ENCODE peak calls at places on chromosomes 16 and 17, in four cellular contexts. One of them, this sample, is unnamed. For H3K36me3 and H3K9me3, the result is how much of the 10 kb centered on the place peaks cover.

GRCh38 chr16:694187-694862 is 4.1 kb upstream of the WDR24 start:
- DNase-seq in left ventricle myocardium inferior: no peak
- DNase-seq in tibial nerve: no peak
- DNase-seq in adrenal gland: no peak
- DNase-seq in this sample: no peak

GRCh38 chr17:82121660-82122629 is 23.9 kb upstream of the FASN start:
- DNase-seq in left ventricle myocardium inferior: no peak
- DNase-seq in tibial nerve: no peak
- DNase-seq in adrenal gland: no peak
- DNase-seq in this sample: peak

GRCh38 chr16:23863511-23864422 is 28.0 kb downstream of the PRKCB start:
- DNase-seq in left ventricle myocardium inferior: no peak
- DNase-seq in tibial nerve: no peak
- DNase-seq in adrenal gland: no peak
- DNase-seq in this sample: peak

GRCh38 chr17:16273929-16274339 is 56.9 kb downstream of the PIGL start:
- DNase-seq in left ventricle myocardium inferior: no peak
- DNase-seq in tibial nerve: no peak
- DNase-seq in adrenal gland: no peak
- DNase-seq in this sample: no peak

GRCh38 chr16:87248704-87249103 is 68.5 kb downstream of the C16orf95 start:
- DNase-seq in left ventricle myocardium inferior: no peak
- DNase-seq in tibial nerve: no peak
- DNase-seq in adrenal gland: no peak
- DNase-seq in this sample: no peak

GRCh38 chr16:75252946-75253911 is 1.8 kb upstream of the BCAR1 start:
- DNase-seq in left ventricle myocardium inferior: no peak
- DNase-seq in tibial nerve: no peak
- DNase-seq in adrenal gland: peak
- DNase-seq in this sample: no peak

GRCh38 chr17:44968225-44969143 is at the start of gene C1QL1:
- DNase-seq in left ventricle myocardium inferior: peak
- DNase-seq in tibial nerve: peak
- DNase-seq in adrenal gland: peak
- DNase-seq in this sample: peak

GRCh38 chr16:83742076-83742475 is 65.7 kb upstream of the HSBP1 start:
- DNase-seq in left ventricle myocardium inferior: no peak
- DNase-seq in tibial nerve: no peak
- DNase-seq in adrenal gland: no peak
- DNase-seq in this sample: no peak

GRCh38 chr17:73647331-73647730 is 3.1 kb upstream of the SDK2 start:
- DNase-seq in left ventricle myocardium inferior: no peak
- DNase-seq in tibial nerve: no peak
- DNase-seq in adrenal gland: no peak
- DNase-seq in this sample: no peak

GRCh38 chr17:7850118-7850504 is 4.8 kb upstream of the TMEM88 start:
- DNase-seq in left ventricle myocardium inferior: no peak
- DNase-seq in tibial nerve: no peak
- DNase-seq in adrenal gland: peak
- DNase-seq in this sample: no peak
- H3K36me3 ChIP-seq in left ventricle myocardium inferior: half or more
- H3K36me3 ChIP-seq in tibial nerve: under half
- H3K36me3 ChIP-seq in adrenal gland: half or more
- H3K36me3 ChIP-seq in this sample: under half

DNA sequence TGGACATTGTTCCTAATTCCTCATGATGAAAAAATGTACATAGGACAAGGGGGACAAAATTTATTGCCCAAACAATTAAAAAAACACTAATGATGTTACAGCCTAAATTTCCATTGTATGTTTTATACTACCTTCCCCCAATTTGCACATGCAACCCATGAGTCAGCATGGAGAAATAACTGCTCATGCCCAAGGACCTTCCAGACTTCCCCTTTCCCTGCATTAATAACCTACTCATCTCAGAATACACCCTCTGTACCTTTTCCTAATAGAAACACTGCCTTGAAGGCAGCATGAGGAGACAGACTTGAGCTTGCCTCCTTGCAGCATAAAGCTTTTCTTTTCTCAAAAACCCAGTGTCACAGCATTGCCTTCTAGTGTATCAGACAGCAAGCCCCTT is 2402.8 kb downstream of the TP53TG3F start:
- DNase-seq in left ventricle myocardium inferior: no peak
- DNase-seq in tibial nerve: no peak
- DNase-seq in adrenal gland: no peak
- DNase-seq in this sample: no peak
- H3K9me3 ChIP-seq in left ventricle myocardium inferior: under half
- H3K9me3 ChIP-seq in tibial nerve: under half
- H3K9me3 ChIP-seq in adrenal gland: under half
- H3K9me3 ChIP-seq in this sample: under half

GRCh38 chr17:17783121-17783824 is 53.5 kb downstream of the SREBF1 start:
- DNase-seq in left ventricle myocardium inferior: peak
- DNase-seq in tibial nerve: peak
- DNase-seq in adrenal gland: peak
- DNase-seq in this sample: no peak
- TF ChIP-seq CTCF in left ventricle myocardium inferior: peak
- TF ChIP-seq CTCF in tibial nerve: no peak
- TF ChIP-seq CTCF in adrenal gland: no peak
- TF ChIP-seq CTCF in this sample: no peak

GRCh38 chr16:50303605-50304466 is 37.5 kb downstream of the ADCY7 start:
- DNase-seq in left ventricle myocardium inferior: no peak
- DNase-seq in tibial nerve: no peak
- DNase-seq in adrenal gland: no peak
- DNase-seq in this sample: no peak
- H3K36me3 ChIP-seq in left ventricle myocardium inferior: under half
- H3K36me3 ChIP-seq in tibial nerve: under half
- H3K36me3 ChIP-seq in adrenal gland: under half
- H3K36me3 ChIP-seq in this sample: under half

GRCh38 chr17:42253601-42254000 is 22.6 kb downstream of the STAT5B start:
- DNase-seq in left ventricle myocardium inferior: no peak
- DNase-seq in tibial nerve: no peak
- DNase-seq in adrenal gland: peak
- DNase-seq in this sample: no peak

GRCh38 chr17:42252528-42253172 is 23.5 kb downstream of the STAT5B start:
- DNase-seq in left ventricle myocardium inferior: no peak
- DNase-seq in tibial nerve: no peak
- DNase-seq in adrenal gland: no peak
- DNase-seq in this sample: no peak

GRCh38 chr17:42253173-42253545 is 23.0 kb downstream of the STAT5B start:
- DNase-seq in left ventricle myocardium inferior: no peak
- DNase-seq in tibial nerve: no peak
- DNase-seq in adrenal gland: no peak
- DNase-seq in this sample: no peak

GRCh38 chr17:42251115-42251514 is 25.1 kb downstream of the STAT5B start:
- DNase-seq in left ventricle myocardium inferior: no peak
- DNase-seq in tibial nerve: no peak
- DNase-seq in adrenal gland: no peak
- DNase-seq in this sample: no peak

GRCh38 chr17:42255425-42255810 is 20.8 kb downstream of the STAT5B start:
- DNase-seq in left ventricle myocardium inferior: no peak
- DNase-seq in tibial nerve: no peak
- DNase-seq in adrenal gland: no peak
- DNase-seq in this sample: no peak
- H3K9me3 ChIP-seq in left ventricle myocardium inferior: under half
- H3K9me3 ChIP-seq in tibial nerve: under half
- H3K9me3 ChIP-seq in adrenal gland: under half
- H3K9me3 ChIP-seq in this sample: under half

GRCh38 chr17:57138956-57139576 is 54.0 kb downstream of the AKAP1 start:
- DNase-seq in left ventricle myocardium inferior: no peak
- DNase-seq in tibial nerve: no peak
- DNase-seq in adrenal gland: no peak
- DNase-seq in this sample: no peak

GRCh38 chr17:57135748-57136342 is 50.8 kb downstream of the AKAP1 start:
- DNase-seq in left ventricle myocardium inferior: no peak
- DNase-seq in tibial nerve: no peak
- DNase-seq in adrenal gland: no peak
- DNase-seq in this sample: peak

GRCh38 chr17:57140321-57140720 is 55.3 kb downstream of the AKAP1 start:
- DNase-seq in left ventricle myocardium inferior: no peak
- DNase-seq in tibial nerve: no peak
- DNase-seq in adrenal gland: no peak
- DNase-seq in this sample: no peak

GRCh38 chr17:57136355-57136754 is 51.3 kb downstream of the AKAP1 start:
- DNase-seq in left ventricle myocardium inferior: no peak
- DNase-seq in tibial nerve: no peak
- DNase-seq in adrenal gland: no peak
- DNase-seq in this sample: no peak

GRCh38 chr17:57138030-57138911 is 53.2 kb downstream of the AKAP1 start:
- DNase-seq in left ventricle myocardium inferior: no peak
- DNase-seq in tibial nerve: no peak
- DNase-seq in adrenal gland: no peak
- DNase-seq in this sample: no peak
- TF ChIP-seq CTCF in left ventricle myocardium inferior: no peak
- TF ChIP-seq CTCF in tibial nerve: no peak
- TF ChIP-seq CTCF in adrenal gland: no peak
- TF ChIP-seq CTCF in this sample: no peak

GRCh38 chr16:8631818-8632217 is 10.3 kb downstream of the METTL22 start:
- DNase-seq in left ventricle myocardium inferior: no peak
- DNase-seq in tibial nerve: no peak
- DNase-seq in adrenal gland: no peak
- DNase-seq in this sample: no peak
- H3K36me3 ChIP-seq in left ventricle myocardium inferior: half or more
- H3K36me3 ChIP-seq in tibial nerve: under half
- H3K36me3 ChIP-seq in adrenal gland: half or more
- H3K36me3 ChIP-seq in this sample: half or more